ENCODE peak calls at places on chromosomes 13 and 19, in eight cellular contexts. C is WTC11, F is HEK293T, G is ACHN, R is COR-L47, S is heart right ventricle, U is MM.1S, Z is neural crest cell. T is an unnamed sample.

GRCh38 chr13:20547479-20547908 is 19.5 kb upstream of the IFT88 start:
- DNase-seq in C (no peak), Z (no peak), F (no peak), U (no peak), G (peak; percentile 49), R (no peak), S (no peak), T (no peak)

GRCh38 chr13:44309771-44310767 is 63.6 kb upstream of the SERP2 start:
- DNase-seq in C (no peak), S (peak; percentile 54), G (no peak), F (no peak), Z (no peak), U (no peak), R (no peak), T (no peak)

GRCh38 chr19:10565028-10565566 is 713 bp downstream of the KRI1 start:
- DNase-seq in S (peak; percentile 33), F (peak; percentile 60), R (peak; percentile 39), G (peak; percentile 56), Z (no peak), U (peak; percentile 69), C (peak; percentile 63), T (no peak)

GRCh38 chr13:28820099-28821051 is at the start of gene MTUS2:
- DNase-seq in R (no peak), G (no peak), U (no peak), S (no peak), F (peak; percentile 11), Z (peak; percentile 11), C (peak; percentile 70), T (peak; percentile 62)

GRCh38 chr19:29370276-29370675 is 155.5 kb upstream of the VSTM2B start:
- DNase-seq in C (no peak), F (no peak), G (no peak), Z (no peak), R (no peak), S (no peak), U (no peak), T (no peak)

GRCh38 chr13:110042253-110042652 is 255.9 kb upstream of the IRS2 start:
- DNase-seq in Z (no peak), C (no peak), U (no peak), G (no peak), F (no peak), S (no peak), R (no peak), T (no peak)

GRCh38 chr19:11560404-11560988 is 1.5 kb upstream of the ELOF1 start:
- DNase-seq in U (peak; percentile 77), R (peak; percentile 83), S (peak; percentile 58), G (peak; percentile 58), F (peak; percentile 70), Z (peak; percentile 52), C (peak; percentile 66), T (peak; percentile 19)

GRCh38 chr13:75702476-75702875 is 66.3 kb downstream of the LMO7 start:
- DNase-seq in G (no peak), R (no peak), C (no peak), Z (no peak), U (no peak), S (no peak), F (no peak), T (no peak)

GRCh38 chr13:40874138-40874776 is 84.8 kb downstream of the SLC25A15 start:
- DNase-seq in S (no peak), R (no peak), Z (no peak), C (no peak), F (no peak), G (no peak), U (peak; percentile 16), T (no peak)

GRCh38 chr19:17448190-17448967 is at the start of gene TMEM221:
- DNase-seq in U (no peak), Z (peak; percentile 58), R (no peak), S (peak; percentile 42), F (peak; percentile 63), G (peak; percentile 43), C (peak; percentile 78), T (no peak)

GRCh38 chr13:87274209-87274819 is 396.9 kb upstream of the SLITRK5 start:
- DNase-seq in F (peak; percentile 58), R (peak; percentile 58), S (peak; percentile 15), C (peak; percentile 49), G (peak; percentile 68), U (peak; percentile 43), Z (peak; percentile 53), T (peak; percentile 69)

GRCh38 chr19:29806098-29806866 is 5.5 kb upstream of the CCNE1 start:
- DNase-seq in R (no peak), C (peak; percentile 50), S (peak; percentile 77), U (no peak), G (peak; percentile 56), Z (no peak), F (peak; percentile 59), T (no peak)

GRCh38 chr13:50631041-50631440 is 212.5 kb downstream of the DLEU7 start:
- DNase-seq in R (no peak), U (no peak), S (no peak), G (no peak), F (no peak), C (no peak), Z (no peak), T (no peak)

GRCh38 chr19:40424637-40425449 is 949 bp downstream of the SERTAD1 start:
- DNase-seq in Z (no peak), F (peak; percentile 59), G (peak; percentile 22), C (no peak), R (no peak), S (no peak), U (no peak), T (no peak)

T was measured in NCI-H748 treated with DMSO at 0.1 percent for 48 hours.